ENCODE peak calls at places on chromosomes 11 and 22, in five cellular contexts. V is stomach, C is GM12891, N is K562, W is transverse colon. M is an unnamed sample.

GRCh38 chr11:36311926-36312592 is 16.0 kb downstream of the PRR5L start:
- DNase-seq in V (no peak), C (no peak), N (no peak), W (no peak), M (no peak)

GRCh38 chr11:115920087-115920461 is 415.9 kb upstream of the CADM1 start:
- DNase-seq in V (no peak), C (no peak), N (no peak), W (no peak), M (no peak)

GRCh38 chr22:44423556-44423955 is 74.5 kb downstream of the RTL6 start:
- DNase-seq in V (no peak), C (no peak), N (no peak), W (no peak), M (no peak)

GRCh38 chr11:72743321-72744221 is 8.6 kb downstream of the ARAP1 start:
- DNase-seq in V (no peak), C (no peak), N (no peak), W (no peak), M (no peak)

GRCh38 chr22:21457023-21457787 is 10.0 kb upstream of the TMEM191C start:
- DNase-seq in V (no peak), C (no peak), N (no peak), W (no peak), M (no peak)

GRCh38 chr11:8017071-8017470 is 29.9 kb downstream of the EIF3F start:
- DNase-seq in V (peak), C (no peak), N (no peak), W (no peak), M (no peak)

GRCh38 chr11:132123449-132123848 is 753.0 kb downstream of the NTM start:
- DNase-seq in V (no peak), C (no peak), N (no peak), W (no peak), M (no peak)

GRCh38 chr11:43135966-43136534 is 175.7 kb upstream of the API5 start:
- DNase-seq in V (no peak), C (no peak), N (no peak), W (no peak), M (no peak)

GRCh38 chr11:87063982-87064381 is 26.2 kb downstream of the TMEM135 start:
- DNase-seq in V (no peak), C (no peak), N (no peak), W (no peak), M (no peak)

GRCh38 chr22:27317961-27318360 is 483.6 kb downstream of the MN1 start:
- DNase-seq in V (no peak), C (no peak), N (no peak), W (peak), M (no peak)

GRCh38 chr22:35891442-35891841 is 137.2 kb downstream of the RBFOX2 start:
- DNase-seq in V (no peak), C (no peak), N (no peak), W (no peak), M (no peak)

DNA sequence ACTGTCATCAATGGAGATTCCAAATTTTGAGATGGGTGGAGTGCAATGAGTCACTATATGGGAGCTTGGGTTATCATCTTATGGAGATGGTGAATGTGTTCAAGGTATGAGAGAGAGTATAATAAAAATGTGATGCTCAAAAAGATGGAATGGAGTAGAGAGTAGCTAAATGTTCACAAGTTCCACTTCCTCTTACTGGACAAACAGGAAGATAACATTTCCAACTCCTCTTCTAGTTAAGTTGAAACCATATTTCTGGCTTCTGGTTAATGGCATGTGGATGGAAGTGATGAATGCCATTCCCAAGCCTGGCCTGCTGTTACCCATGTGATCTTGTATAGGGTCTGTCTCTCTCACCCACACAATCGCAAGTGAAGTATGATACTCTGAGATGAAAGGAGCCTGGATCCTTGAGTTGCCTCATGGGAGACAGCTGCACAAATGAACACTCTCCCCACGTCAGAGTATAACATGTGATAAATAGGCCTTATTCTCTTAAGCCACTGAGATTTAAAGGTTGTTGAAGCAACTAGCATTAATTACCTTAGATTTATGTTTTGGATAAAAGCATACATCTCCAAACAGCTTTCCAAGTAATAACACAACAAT is 111.0 kb downstream of the RAB38 start:
- DNase-seq in V (no peak), C (no peak), N (no peak), W (no peak), M (no peak)
- TF ChIP-seq POLR2AphosphoS5 in V (no peak), C (no peak), N (no peak), W (no peak), M (no peak)

DNA sequence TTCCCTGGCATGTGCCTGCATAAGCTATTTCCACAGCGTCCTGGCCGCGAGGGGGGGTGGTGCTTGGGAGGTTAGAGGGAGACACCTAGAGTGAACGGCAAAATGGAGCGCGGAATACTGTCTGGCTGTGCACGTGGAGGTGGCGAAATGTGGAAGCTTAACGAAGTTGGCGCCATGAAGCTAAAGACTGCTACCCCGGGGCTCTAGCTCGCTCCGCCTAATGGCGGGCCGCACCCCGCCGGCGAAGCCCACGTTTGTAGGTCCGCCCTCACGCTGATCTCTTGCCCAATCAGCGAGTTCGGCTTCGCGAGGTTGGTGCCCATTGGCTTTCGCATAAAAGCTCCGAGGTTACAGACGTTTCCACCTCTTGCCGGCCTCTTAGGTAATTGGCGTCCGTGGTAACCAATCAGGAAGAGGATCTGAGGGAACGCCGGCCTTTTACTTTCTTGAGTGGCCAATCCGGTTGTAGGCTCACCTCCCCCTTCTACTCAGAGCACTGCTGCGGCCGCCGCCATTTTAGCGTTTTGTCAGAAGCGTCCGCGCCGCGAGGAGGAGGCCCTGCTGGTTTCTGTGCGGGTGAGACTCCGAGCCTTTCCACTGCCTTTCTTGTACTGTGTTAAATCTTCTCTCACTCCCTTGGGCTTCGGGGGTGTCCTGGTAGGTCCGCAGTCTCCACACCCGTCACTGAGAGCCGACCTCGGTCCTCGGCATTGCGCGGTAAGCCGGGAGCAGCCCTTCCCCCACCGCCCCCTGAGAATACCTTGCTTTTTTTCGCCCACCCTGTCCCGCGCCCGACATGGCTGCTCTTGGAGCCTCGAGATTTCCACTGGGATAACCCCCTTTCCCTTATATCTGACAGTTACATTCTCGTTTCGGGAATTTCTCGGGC is at the start of gene RBM4:
- DNase-seq in V (peak), C (peak), N (peak), W (peak), M (peak)
- TF ChIP-seq POLR2AphosphoS5 in V (peak), C (peak), N (peak), W (peak), M (peak)

DNA sequence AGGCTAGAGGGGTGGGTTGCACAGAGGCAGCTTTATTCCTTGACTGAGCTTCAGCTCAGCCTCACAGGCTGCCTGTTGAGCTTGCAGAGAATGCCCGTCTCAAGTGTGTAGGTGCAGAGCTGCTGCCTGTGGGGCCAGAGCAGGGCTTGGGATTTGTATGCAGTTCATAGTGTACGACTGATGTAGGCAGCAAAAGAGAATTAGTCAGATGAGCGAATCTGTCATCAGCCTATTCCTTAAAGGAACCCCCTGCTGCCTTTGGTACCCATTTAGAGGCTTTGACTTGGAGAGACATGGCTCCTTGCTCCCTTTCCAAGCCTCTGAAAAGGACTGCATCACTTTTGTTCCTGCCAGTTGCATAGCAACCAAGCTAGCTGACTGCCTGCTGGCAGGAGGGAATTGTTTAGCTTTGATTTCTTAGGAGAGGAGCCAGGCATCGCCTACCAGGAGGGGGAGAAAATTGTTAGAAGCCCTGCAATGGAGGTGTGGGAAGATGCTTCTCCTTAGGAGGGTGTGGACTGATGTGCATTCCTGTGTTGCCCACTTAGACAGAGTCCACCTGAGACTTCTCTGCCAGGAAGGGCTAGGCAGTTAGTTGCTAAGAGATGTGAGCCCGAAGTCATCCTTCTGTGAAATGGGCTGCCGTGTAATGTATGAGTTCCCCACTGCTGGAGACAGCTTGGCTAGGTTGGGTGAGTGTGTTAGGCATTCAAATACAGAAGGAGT is 10.9 kb downstream of the ACO2 start:
- DNase-seq in V (no peak), C (no peak), N (no peak), W (no peak), M (no peak)
- TF ChIP-seq POLR2AphosphoS5 in V (no peak), C (no peak), N (no peak), W (no peak), M (no peak)

DNA sequence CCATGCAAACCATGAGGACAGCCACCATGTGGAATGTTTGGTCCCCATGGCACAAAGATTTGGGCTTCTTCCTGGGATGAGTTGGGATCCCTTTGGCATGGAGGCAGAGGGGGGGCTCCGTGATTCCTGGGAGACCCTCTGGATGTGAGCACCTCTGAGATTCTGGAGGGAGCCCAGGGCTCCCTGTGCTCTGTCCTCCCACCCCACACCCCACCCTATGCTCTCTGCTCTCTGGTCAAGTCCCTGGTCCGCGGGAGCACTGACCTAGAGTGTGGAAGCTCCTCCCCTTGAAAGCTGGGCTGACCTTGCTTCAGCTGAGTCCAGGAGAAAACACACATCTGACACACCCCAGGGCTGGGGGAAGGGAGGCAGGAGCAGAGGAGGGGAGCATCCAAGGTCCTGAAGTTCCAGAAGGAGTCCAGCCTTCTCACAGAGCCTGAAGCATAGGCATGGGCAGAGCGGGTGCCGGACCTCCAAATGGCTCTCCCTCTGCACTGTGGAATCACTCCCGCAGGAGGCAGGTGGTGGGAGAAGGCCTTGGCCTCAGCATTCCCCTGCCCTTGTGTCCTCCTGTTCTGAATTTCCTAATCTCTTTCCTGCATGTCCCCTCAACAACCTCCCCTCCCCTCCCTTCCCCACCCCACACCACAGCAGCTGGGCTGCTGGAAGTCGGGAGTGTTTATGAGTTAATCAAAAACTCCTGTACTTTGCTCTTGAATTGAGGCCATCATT is 25.7 kb upstream of the OAF start:
- DNase-seq in V (peak), C (no peak), N (no peak), W (peak), M (no peak)
- TF ChIP-seq POLR2AphosphoS5 in V (peak), C (no peak), N (no peak), W (peak), M (no peak)

DNA sequence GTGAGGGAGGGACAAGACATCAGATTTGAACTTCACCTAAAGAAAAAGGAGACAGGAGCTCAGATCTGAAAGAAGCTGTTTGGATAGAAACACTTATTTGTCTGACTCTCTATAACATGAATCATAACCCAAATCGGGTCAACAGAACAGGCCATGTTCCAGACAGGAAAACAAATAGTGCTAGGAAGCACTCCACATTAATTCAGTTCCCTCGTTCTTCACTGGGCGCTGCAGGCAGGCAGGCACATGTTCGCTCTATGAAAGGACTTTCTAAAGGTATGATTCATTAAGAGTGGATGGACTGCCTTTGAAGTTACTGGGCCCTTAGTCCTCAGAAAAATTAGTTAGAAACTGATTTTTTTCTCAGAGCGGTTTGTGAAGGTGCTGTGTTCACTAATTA is 137.5 kb upstream of the TRPC6 start:
- DNase-seq in V (no peak), C (no peak), N (no peak), W (no peak), M (no peak)
- TF ChIP-seq POLR2AphosphoS5 in V (no peak), C (no peak), N (no peak), W (no peak), M (no peak)

M was measured in HL-60.